ENCODE peak calls at places on chromosome 1, in nine cellular contexts. V is lung, Z is body of pancreas, G is endodermal cell, P is kidney, H is pancreas, L is heart right ventricle, C is A549, F is colonic mucosa. N is an unnamed sample.
A peak's percentile ranks its signal among the peaks of the same experiment; 100 is the strongest.

GRCh38 chr1:95287825-95288224 is 53.8 kb downstream of the RWDD3 start:
- DNase-seq in V (no peak), Z (no peak), G (no peak), P (no peak), H (no peak), L (no peak), C (no peak), F (no peak), N (no peak)

GRCh38 chr1:27525296-27526271 is 35.6 kb upstream of the WASF2 start:
- DNase-seq in V (no peak), Z (peak; percentile 49), G (peak; percentile 88), P (peak; percentile 94), H (no peak), L (peak; percentile 87), C (peak; percentile 37), F (peak; percentile 72), N (peak; percentile 75)

GRCh38 chr1:202207292-202207691 is 13.7 kb downstream of the LGR6 start:
- DNase-seq in V (no peak), Z (no peak), G (peak; percentile 67), P (no peak), H (no peak), L (no peak), C (peak; percentile 48), F (no peak), N (no peak)

GRCh38 chr1:52707927-52708655 is 9.9 kb upstream of the COA7 start:
- DNase-seq in V (no peak), Z (no peak), G (no peak), P (no peak), H (no peak), L (no peak), C (peak; percentile 62), F (no peak), N (no peak)

GRCh38 chr1:61388586-61388985 is 306.2 kb downstream of the NFIA start:
- DNase-seq in V (no peak), Z (no peak), G (no peak), P (no peak), H (no peak), L (no peak), C (no peak), F (no peak), N (no peak)

GRCh38 chr1:218809625-218810024 is 364.1 kb upstream of the LYPLAL1 start:
- DNase-seq in V (no peak), Z (no peak), G (no peak), P (no peak), H (no peak), L (no peak), C (no peak), F (no peak), N (no peak)

GRCh38 chr1:195894411-195894810 is 713.8 kb downstream of the KCNT2 start:
- DNase-seq in V (no peak), Z (no peak), G (no peak), P (no peak), H (no peak), L (no peak), C (no peak), F (no peak), N (no peak)

GRCh38 chr1:116881879-116882520 is 27.7 kb upstream of the PTGFRN start:
- DNase-seq in V (peak; percentile 51), Z (peak; percentile 84), G (peak; percentile 87), P (no peak), H (peak; percentile 70), L (no peak), C (peak; percentile 36), F (peak; percentile 38), N (peak; percentile 59)

GRCh38 chr1:230145505-230145899 is 78.5 kb downstream of the GALNT2 start:
- DNase-seq in V (no peak), Z (no peak), G (no peak), P (no peak), H (no peak), L (no peak), C (no peak), F (no peak), N (no peak)

GRCh38 chr1:36350659-36351171 is 27.3 kb upstream of the EVA1B start:
- DNase-seq in V (no peak), Z (peak; percentile 34), G (no peak), P (peak; percentile 89), H (no peak), L (no peak), C (peak; percentile 49), F (no peak), N (no peak)

GRCh38 chr1:240691521-240692338 is 79.8 kb upstream of the GREM2 start:
- DNase-seq in V (no peak), Z (no peak), G (peak; percentile 84), P (no peak), H (no peak), L (no peak), C (peak; percentile 63), F (peak; percentile 35), N (peak; percentile 44)

GRCh38 chr1:228955691-228956090 is 220.4 kb downstream of the RHOU start:
- DNase-seq in V (no peak), Z (no peak), G (peak; percentile 20), P (no peak), H (no peak), L (no peak), C (no peak), F (no peak), N (no peak)

GRCh38 chr1:88741413-88741812 is 57.3 kb downstream of the PKN2 start:
- DNase-seq in V (no peak), Z (no peak), G (no peak), P (no peak), H (no peak), L (no peak), C (no peak), F (no peak), N (no peak)

GRCh38 chr1:223748773-223749733 is 36.7 kb downstream of the CAPN2 start:
- DNase-seq in V (peak; percentile 53), Z (peak; percentile 59), G (peak; percentile 85), P (peak; percentile 87), H (peak; percentile 54), L (peak; percentile 75), C (peak; percentile 54), F (peak; percentile 66), N (peak; percentile 81)

DNA sequence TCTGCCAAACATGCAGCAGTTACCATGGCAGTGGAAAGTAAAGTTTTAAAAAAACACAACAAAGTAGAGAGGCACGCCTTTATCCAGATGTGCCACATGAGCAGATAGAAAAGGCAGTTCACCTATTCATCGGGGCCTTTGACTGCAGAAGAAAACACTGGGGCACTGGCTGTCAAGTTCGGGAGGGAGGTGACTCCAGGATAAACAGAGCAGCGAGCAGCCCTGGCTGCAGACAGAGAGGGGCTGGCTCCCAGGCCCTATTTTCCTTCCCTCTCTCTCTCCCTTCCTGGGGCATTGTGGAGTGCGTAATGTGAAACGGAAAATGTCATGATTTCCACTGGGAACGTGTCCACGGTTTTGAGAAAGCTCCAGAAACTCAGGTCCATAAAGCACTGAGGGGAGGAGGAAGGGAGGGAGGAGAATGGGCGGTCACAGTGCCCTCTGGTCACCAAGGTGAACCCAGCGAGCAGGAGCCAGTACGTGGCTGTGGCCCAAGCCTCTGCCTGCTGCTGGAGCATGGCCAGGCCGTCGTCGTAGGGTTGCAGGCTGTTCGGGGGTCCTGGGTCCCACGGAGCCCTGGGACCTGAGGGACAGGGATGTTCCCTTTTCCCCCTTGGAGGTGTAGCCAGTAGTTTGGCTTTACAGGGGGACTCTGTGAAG is 114.7 kb upstream of the IRF2BP2 start:
- DNase-seq in V (peak; percentile 69), Z (peak; percentile 87), G (peak; percentile 76), P (peak; percentile 93), H (peak; percentile 85), L (peak; percentile 75), C (no peak), F (peak; percentile 80), N (peak; percentile 85)
- H3K4me3 ChIP-seq in V (no peak overlapping the region), Z (no peak overlapping the region), G (peak overlapping the region; percentile 43), P (peak overlapping the region; percentile 24), H (no peak overlapping the region), L (no peak overlapping the region), C (peak overlapping the region; percentile 4), F (no peak overlapping the region), N (peak overlapping the region; percentile 13)

DNA sequence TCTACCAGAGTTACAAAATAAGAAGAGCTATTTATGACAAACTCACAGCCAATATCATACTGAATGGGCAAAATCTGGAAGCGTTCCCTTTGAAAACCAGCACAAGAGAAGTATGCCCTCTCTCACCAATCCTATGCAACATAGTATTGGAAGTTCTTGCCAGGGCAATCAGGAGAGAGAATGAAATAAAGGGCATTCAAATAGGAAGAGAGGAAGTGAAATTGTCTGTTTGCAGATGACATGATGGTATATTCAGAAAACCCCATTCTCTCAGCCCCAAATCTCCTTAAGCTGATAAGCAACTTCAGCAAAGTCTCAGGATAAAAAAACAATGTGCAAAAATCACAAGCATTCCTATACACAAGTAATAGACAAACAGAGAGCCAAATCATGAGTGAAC is 1169.5 kb downstream of the AMY1C start:
- DNase-seq in V (no peak), Z (no peak), G (no peak), P (no peak), H (no peak), L (no peak), C (no peak), F (no peak), N (no peak)
- TF ChIP-seq CTCF in V (no peak), Z (no peak), G (no peak), P (no peak), H (no peak), L (no peak), C (no peak), F (no peak), N (no peak)

GRCh38 chr1:173190101-173190895 is 16.8 kb downstream of the TNFSF4 start:
- DNase-seq in V (peak; percentile 84), Z (peak; percentile 91), G (no peak), P (peak; percentile 91), H (peak; percentile 77), L (peak; percentile 66), C (peak; percentile 73), F (peak; percentile 80), N (peak; percentile 20)

GRCh38 chr1:173191011-173191410 is 16.1 kb downstream of the TNFSF4 start:
- DNase-seq in V (no peak), Z (no peak), G (no peak), P (no peak), H (no peak), L (no peak), C (peak; percentile 13), F (no peak), N (no peak)

GRCh38 chr1:173193639-173194038 is 13.5 kb downstream of the TNFSF4 start:
- DNase-seq in V (no peak), Z (no peak), G (no peak), P (no peak), H (no peak), L (no peak), C (no peak), F (no peak), N (no peak)

DNA sequence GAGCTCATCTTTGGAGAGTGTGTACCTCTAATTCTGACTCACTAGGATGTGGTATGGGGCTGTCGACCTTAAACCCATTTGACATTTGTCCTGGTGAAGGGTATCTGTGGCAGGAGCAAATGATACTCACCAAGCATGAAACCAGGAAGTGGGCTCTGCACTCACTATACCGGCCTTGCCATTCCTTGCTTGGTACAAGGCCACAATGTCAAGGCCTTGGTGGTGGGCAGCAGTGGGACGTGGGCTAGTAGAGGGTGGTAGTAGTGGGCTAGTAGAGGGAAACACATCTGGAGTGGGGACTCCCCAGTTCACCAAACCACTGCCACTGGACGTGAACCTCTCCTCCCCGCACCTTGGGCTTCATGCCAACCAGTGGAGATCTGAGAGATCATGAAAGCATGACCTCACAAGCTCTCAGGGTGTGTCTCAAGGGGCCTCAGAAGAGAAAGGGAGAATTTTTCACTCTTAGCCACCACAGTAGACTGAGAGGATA is 11.5 kb downstream of the TNFSF4 start:
- DNase-seq in V (no peak), Z (no peak), G (no peak), P (no peak), H (no peak), L (no peak), C (no peak), F (no peak), N (no peak)
- H3K27ac ChIP-seq in V (no peak overlapping the region), Z (no peak overlapping the region), G (no peak overlapping the region), P (no peak overlapping the region), H (no peak overlapping the region), L (no peak overlapping the region), C (no peak overlapping the region), F (no peak overlapping the region), N (no peak overlapping the region)

GRCh38 chr1:32334274-32334861 is 1.7 kb downstream of the MARCKSL1 start:
- DNase-seq in V (no peak), Z (no peak), G (no peak), P (no peak), H (no peak), L (no peak), C (no peak), F (no peak), N (no peak)
- H3K4me3 ChIP-seq in V (peak overlapping the region; percentile 51), Z (no peak overlapping the region), G (peak overlapping the region; percentile 97), P (peak overlapping the region; percentile 52), H (no peak overlapping the region), L (peak overlapping the region; percentile 55), C (peak overlapping the region; percentile 100), F (peak overlapping the region; percentile 68), N (peak overlapping the region; percentile 67)

N was measured in ovary.